ENCODE peak calls at places on chromosome 17, in ten cellular contexts. S is fibroblast of mammary gland, T is PC-9, M is choroid plexus epithelial cell, U is GM10248, O is tibial nerve, H is stomach, Z is right lobe of liver, Q is WTC11, I is AG09309. X is an unnamed sample.

GRCh38 chr17:12768267-12768666 is 21.0 kb upstream of the ARHGAP44 start:
- DNase-seq in H (no peak), Q (no peak), O (no peak), T (no peak), M (no peak), Z (no peak), I (no peak), U (no peak), S (peak), X (no peak)

GRCh38 chr17:69501591-69502468 is 87.3 kb downstream of the MAP2K6 start:
- DNase-seq in S (peak), H (peak), T (no peak), Q (peak), Z (no peak), O (no peak), U (peak), I (no peak), M (peak), X (no peak)

GRCh38 chr17:66397486-66397885 is 95.1 kb downstream of the PRKCA start:
- DNase-seq in I (no peak), H (no peak), S (peak), T (no peak), Q (no peak), U (no peak), Z (no peak), O (no peak), M (no peak), X (no peak)

GRCh38 chr17:68301438-68301959 is 10.2 kb downstream of the ARSG start:
- DNase-seq in I (no peak), O (no peak), M (peak), S (no peak), Q (peak), Z (no peak), T (peak), U (no peak), H (no peak), X (no peak)

GRCh38 chr17:74330446-74330845 is 4.4 kb downstream of the KIF19 start:
- DNase-seq in Q (no peak), O (peak), S (no peak), H (no peak), Z (no peak), I (no peak), U (no peak), M (no peak), T (no peak), X (no peak)

GRCh38 chr17:48591435-48592077 is 1.5 kb upstream of the HOXB3 start:
- DNase-seq in S (no peak), M (no peak), O (no peak), T (no peak), U (no peak), Z (no peak), Q (no peak), I (no peak), H (no peak), X (no peak)

GRCh38 chr17:18261146-18261515 is 669 bp downstream of the MIEF2 start:
- DNase-seq in Q (no peak), O (no peak), I (no peak), U (peak), T (peak), S (peak), H (peak), Z (peak), M (peak), X (no peak)

GRCh38 chr17:9199474-9200196 is 178.3 kb downstream of the NTN1 start:
- DNase-seq in Q (no peak), O (no peak), S (peak), Z (no peak), H (no peak), M (no peak), U (no peak), I (no peak), T (no peak), X (no peak)

GRCh38 chr17:82305727-82306300 is 11.6 kb downstream of the CD7 start:
- DNase-seq in T (no peak), M (no peak), O (no peak), H (no peak), Z (no peak), I (no peak), U (no peak), S (no peak), Q (no peak), X (no peak)

GRCh38 chr17:42623732-42624596 is 14.5 kb downstream of the TUBG1 start:
- DNase-seq in T (peak), S (peak), Z (no peak), Q (no peak), H (peak), M (peak), I (no peak), U (no peak), O (no peak), X (no peak)

GRCh38 chr17:75524269-75524970 is 1.1 kb upstream of the LLGL2 start:
- DNase-seq in T (no peak), I (no peak), H (no peak), O (no peak), S (no peak), Q (no peak), Z (no peak), U (no peak), M (no peak), X (no peak)

GRCh38 chr17:47620503-47621245 is 29.0 kb upstream of the KPNB1 start:
- DNase-seq in S (no peak), H (no peak), I (no peak), U (no peak), T (peak), M (no peak), Z (no peak), Q (no peak), O (no peak), X (no peak)

GRCh38 chr17:41907633-41908539 is 10.9 kb downstream of the ACLY start:
- DNase-seq in T (no peak), O (no peak), S (peak), H (no peak), Q (no peak), M (peak), U (no peak), I (no peak), Z (peak), X (no peak)

GRCh38 chr17:76735006-76735405 is 2.1 kb downstream of the SRSF2 start:
- DNase-seq in S (peak), Z (no peak), M (peak), Q (no peak), O (no peak), H (no peak), U (no peak), I (no peak), T (no peak), X (no peak)

GRCh38 chr17:50210249-50211225 is 9.1 kb upstream of the COL1A1 start:
- DNase-seq in T (no peak), H (no peak), Z (no peak), U (no peak), O (peak), Q (peak), S (peak), M (peak), I (peak), X (peak)

GRCh38 chr17:50212121-50212843 is 10.9 kb upstream of the COL1A1 start:
- DNase-seq in T (no peak), I (peak), S (peak), Z (no peak), U (no peak), H (no peak), Q (no peak), O (peak), M (peak), X (no peak)

GRCh38 chr17:50211249-50212120 is 10.1 kb upstream of the COL1A1 start:
- DNase-seq in T (no peak), S (peak), M (no peak), Q (no peak), Z (no peak), U (no peak), I (no peak), O (peak), H (no peak), X (no peak)

GRCh38 chr17:50214986-50215730 is 13.7 kb upstream of the COL1A1 start:
- DNase-seq in T (peak), S (peak), Z (no peak), O (no peak), I (no peak), M (no peak), Q (no peak), H (no peak), U (no peak), X (no peak)

DNA sequence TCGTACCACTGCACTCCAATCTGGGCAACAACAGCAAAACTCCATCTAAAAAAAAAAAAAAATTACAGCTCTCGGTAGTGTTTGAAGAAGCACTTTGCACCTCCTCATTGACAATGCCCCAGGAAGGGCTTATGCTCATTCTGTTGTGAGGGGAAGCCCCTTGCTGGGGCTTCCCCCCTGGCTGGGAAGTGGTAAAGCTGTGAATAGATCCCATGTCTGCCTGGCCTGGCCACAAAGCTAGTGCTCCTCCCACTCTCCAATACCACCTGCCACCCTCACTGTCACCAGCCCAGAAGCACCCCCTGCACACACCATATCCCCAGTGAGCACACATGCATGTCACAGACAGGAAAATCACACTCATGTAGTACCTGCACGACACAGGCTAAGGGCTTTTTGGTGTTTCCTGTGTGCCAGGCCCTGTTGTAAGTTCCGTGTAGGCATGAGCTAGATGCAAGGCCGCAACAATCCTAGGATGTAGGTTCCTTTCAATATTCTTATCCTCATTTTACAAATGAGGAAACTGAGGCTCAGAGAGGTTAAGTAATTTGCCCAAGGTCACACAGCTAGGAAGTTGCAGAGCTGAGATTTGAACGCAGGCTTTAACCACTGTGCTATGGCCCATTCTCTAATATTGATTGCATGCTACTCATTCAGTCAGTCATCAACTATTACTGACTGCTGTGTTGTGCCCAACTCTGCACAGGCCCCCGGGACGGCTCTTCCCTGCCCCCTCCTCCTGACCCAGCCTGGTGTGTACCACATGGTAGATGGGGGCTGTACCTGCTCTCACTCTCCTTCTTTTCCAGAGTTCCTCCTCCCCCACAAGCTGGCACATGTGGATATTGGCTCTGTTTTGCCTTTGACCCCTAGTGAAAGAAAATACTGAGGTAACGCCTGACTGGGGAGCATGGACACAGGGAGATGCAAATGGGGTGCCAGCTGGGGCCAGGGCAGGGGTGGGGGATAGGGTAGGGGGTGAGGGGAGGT is 11.9 kb upstream of the COL1A1 start:
- DNase-seq in M (no peak), Z (no peak), S (peak), U (peak), T (no peak), H (peak), Q (peak), O (no peak), I (no peak), X (no peak)
- TF ChIP-seq CTCF in M (no peak), Z (no peak), S (no peak), U (no peak), T (no peak), H (no peak), Q (no peak), O (no peak), I (peak), X (no peak)

DNA sequence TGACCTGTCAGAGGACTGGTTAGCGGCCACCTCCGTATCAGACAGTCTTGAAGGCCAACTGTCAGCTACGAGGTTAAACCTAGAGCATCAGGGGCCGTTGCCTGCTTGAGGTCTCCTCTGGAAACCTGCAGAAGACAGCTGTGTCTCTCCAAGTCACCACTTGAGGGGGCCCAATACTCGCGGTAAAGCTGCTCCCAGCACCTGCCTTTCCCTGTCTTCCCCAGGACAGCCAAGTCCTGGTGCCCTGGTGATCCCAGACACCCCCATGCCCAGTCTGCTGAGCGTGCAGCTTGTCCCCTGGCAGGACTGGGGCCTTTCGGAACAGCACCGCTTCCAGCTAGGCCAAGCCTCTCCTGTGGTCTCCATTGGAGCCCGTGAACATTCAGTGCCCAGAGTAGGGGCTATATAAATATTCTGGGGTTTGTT is 80.1 kb downstream of the DNAH17 start:
- DNase-seq in H (peak), U (peak), S (peak), I (peak), O (peak), Q (peak), M (peak), T (peak), Z (peak), X (peak)
- TF ChIP-seq CTCF in H (peak), U (peak), S (peak), I (peak), O (peak), Q (peak), M (peak), T (peak), Z (peak), X (peak)

GRCh38 chr17:60401819-60402218 is 9.9 kb upstream of the USP32 start:
- DNase-seq in M (no peak), U (no peak), Z (no peak), S (no peak), H (no peak), Q (no peak), I (no peak), O (no peak), T (no peak), X (no peak)
- TF ChIP-seq CTCF in M (no peak), U (no peak), Z (no peak), S (no peak), H (no peak), Q (no peak), I (no peak), O (no peak), T (no peak), X (no peak)

DNA sequence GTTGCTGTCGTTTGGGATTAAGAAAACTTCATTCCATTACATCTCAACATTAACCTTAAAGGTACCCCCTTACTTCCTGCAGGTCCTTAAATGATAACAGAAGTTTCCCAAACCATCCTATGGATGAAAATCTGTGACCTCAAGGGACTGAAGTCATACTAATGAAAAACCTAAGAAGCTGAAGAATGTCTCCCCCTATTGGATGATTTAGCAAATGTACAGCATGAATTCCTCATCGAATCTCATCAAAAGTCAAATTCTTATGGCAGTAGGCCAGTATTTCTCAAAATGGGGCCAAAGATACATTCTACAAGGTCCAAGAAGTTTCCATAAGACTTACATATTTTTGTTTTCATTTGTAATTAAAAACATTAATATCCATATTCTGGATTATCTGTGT is 13.5 kb downstream of the SCO1 start:
- DNase-seq in S (peak), H (no peak), I (peak), Z (no peak), T (no peak), U (no peak), O (no peak), Q (no peak), M (peak), X (no peak)
- TF ChIP-seq CTCF in S (peak), H (peak), I (peak), Z (no peak), T (peak), U (peak), O (no peak), Q (no peak), M (peak), X (peak)

DNA sequence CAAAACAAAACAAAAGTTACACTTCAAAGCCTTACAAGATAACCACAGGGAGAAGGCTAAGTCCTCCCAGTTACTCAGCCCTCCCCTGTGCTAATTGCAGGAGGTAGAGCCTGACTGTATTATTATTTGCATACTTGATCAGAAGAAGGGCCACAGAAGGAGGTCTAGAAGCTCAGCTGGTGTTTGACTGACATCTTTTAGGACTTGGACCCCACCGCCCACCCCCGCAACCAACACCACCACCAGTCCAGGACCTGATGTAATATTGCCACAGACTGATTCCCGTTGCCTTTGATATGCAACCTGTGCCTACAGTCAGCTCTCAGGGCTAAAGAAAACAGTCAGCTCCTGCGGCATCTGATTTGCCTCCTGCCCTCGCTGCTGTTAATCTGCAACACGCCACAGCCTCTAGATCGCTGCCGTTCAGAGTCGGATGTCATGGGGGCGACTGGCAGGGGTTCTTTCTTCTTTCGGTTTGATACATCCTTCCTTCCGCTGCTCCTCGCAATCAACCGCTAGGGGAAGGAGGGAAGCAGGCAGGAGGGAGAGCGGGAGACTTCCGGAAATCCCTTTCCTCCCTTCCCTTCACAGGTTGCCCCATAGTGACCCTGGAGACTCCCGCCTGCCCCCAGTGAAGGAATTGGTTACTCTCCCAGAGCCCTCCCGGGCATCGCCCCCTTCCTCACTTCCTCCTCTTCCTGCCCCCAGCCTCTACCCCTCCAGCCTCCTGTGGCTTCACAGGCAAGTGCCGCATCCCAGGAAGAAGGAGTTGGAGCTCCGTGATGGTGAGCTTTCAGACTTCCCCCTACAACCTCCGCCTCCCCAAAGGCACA is 90.5 kb upstream of the SOX9 start:
- DNase-seq in U (peak), T (no peak), S (peak), H (peak), Z (no peak), O (no peak), M (peak), Q (peak), I (no peak), X (peak)
- TF ChIP-seq CTCF in U (peak), T (no peak), S (peak), H (peak), Z (peak), O (no peak), M (peak), Q (no peak), I (peak), X (peak)

DNA sequence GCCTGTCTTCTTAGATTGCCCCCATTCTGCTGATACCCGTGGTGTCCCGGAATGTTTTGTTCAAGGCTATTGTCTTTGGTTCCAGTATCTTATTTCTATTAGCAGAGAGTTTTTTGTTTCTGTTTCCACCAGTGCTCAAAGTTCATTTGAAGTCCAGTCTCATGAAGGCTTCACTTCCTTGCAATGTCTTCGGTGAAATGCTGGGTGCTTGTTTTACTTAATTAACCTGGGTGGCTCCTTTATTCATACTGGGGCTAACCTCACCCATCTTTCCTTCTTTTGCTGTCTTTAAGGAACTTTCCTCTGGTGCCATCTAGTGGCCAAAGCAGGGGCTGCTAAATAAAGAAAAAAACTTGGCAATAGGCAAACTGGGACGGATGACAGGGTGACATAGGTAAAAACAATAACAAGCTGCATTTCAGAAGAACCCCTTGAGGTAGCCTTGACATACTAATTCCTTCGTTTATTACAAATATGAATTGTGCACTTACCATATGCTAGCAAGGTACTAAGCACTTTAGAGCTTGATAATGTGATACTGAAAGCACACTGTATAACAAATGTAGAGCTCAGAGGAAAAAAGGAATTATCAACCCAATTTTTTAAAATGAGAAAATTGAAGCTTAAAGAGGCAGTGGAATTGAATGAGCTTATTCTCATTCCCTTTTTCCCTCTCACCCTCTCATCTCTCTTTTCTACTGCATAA is 2.8 kb upstream of the SMIM36 start:
- DNase-seq in S (peak), O (peak), M (peak), I (no peak), Q (peak), H (peak), U (peak), T (peak), Z (peak), X (peak)
- TF ChIP-seq CTCF in S (peak), O (peak), M (peak), I (peak), Q (peak), H (peak), U (peak), T (peak), Z (peak), X (peak)

GRCh38 chr17:39924691-39925055 is 2.7 kb downstream of the ORMDL3 start:
- DNase-seq in M (no peak), Z (peak), I (no peak), H (no peak), S (no peak), T (no peak), Q (no peak), O (no peak), U (no peak), X (no peak)

GRCh38 chr17:39922006-39922405 is 3.6 kb upstream of the GSDMB start:
- DNase-seq in Q (no peak), H (no peak), U (no peak), M (no peak), S (no peak), O (no peak), I (no peak), T (no peak), Z (peak), X (no peak)

GRCh38 chr17:39923230-39923629 is 4.2 kb downstream of the ORMDL3 start:
- DNase-seq in Q (no peak), Z (no peak), H (no peak), T (no peak), O (no peak), S (no peak), I (no peak), U (no peak), M (no peak), X (no peak)

GRCh38 chr17:39925282-39926134 is 1.9 kb downstream of the ORMDL3 start:
- DNase-seq in O (no peak), T (no peak), H (no peak), Z (no peak), M (no peak), S (no peak), Q (no peak), I (no peak), U (no peak), X (no peak)

GRCh38 chr17:39923836-39924690 is 3.3 kb downstream of the ORMDL3 start:
- DNase-seq in U (no peak), O (no peak), Q (peak), T (no peak), I (no peak), S (peak), M (peak), H (no peak), Z (peak), X (peak)
- TF ChIP-seq CTCF in U (no peak), O (no peak), Q (no peak), T (no peak), I (no peak), S (peak), M (peak), H (no peak), Z (no peak), X (peak)

X was measured in neural crest cell.